ENCODE peak calls at places on chromosomes 5 and 9, in four cellular contexts. Z is ovary, P is NB4, B is fibroblast of mammary gland. Q is an unnamed sample.

GRCh38 chr9:71487046-71487445 is 281.3 kb downstream of the CEMIP2 start:
- DNase-seq in Z (no peak), P (peak), B (peak), Q (no peak)

GRCh38 chr5:107796797-107797196 is 126.1 kb upstream of the EFNA5 start:
- DNase-seq in Z (no peak), P (no peak), B (no peak), Q (no peak)

GRCh38 chr5:103522586-103522985 is 40.0 kb downstream of the NUDT12 start:
- DNase-seq in Z (no peak), P (no peak), B (peak), Q (no peak)

GRCh38 chr5:81393430-81393782 is 528 bp downstream of the ACOT12 start:
- DNase-seq in Z (no peak), P (no peak), B (no peak), Q (no peak)

GRCh38 chr5:126178521-126178920 is 244.7 kb upstream of the GRAMD2B start:
- DNase-seq in Z (no peak), P (no peak), B (peak), Q (peak)

GRCh38 chr5:150112211-150113046 is 26.1 kb upstream of the CSF1R start:
- DNase-seq in Z (peak), P (no peak), B (peak), Q (peak)

GRCh38 chr9:110546411-110546871 is 33.1 kb downstream of the SVEP1 start:
- DNase-seq in Z (no peak), P (no peak), B (peak), Q (no peak)

GRCh38 chr9:125513634-125514413 is 193.2 kb downstream of the MAPKAP1 start:
- DNase-seq in Z (peak), P (peak), B (peak), Q (peak)

GRCh38 chr9:134068742-134069535 is 1.1 kb upstream of the BRD3 start:
- DNase-seq in Z (peak), P (no peak), B (peak), Q (no peak)

GRCh38 chr5:120139039-120139438 is 325.1 kb upstream of the PRR16 start:
- DNase-seq in Z (no peak), P (peak), B (peak), Q (peak)

GRCh38 chr5:169641253-169641652 is 4.2 kb downstream of the DOCK2 start:
- DNase-seq in Z (no peak), P (no peak), B (peak), Q (no peak)

GRCh38 chr5:54525692-54526091 is 8.1 kb downstream of the SNX18 start:
- DNase-seq in Z (no peak), P (no peak), B (no peak), Q (no peak)
- H3K4me3 ChIP-seq in Z (no peak), P (no peak), B (no peak), Q (no peak)

GRCh38 chr9:96437454-96437853 is 12.5 kb upstream of the HABP4 start:
- DNase-seq in Z (no peak), P (no peak), B (no peak), Q (no peak)

GRCh38 chr9:96436456-96437126 is 13.4 kb upstream of the HABP4 start:
- DNase-seq in Z (no peak), P (no peak), B (no peak), Q (no peak)

GRCh38 chr9:96442491-96442890 is 7.5 kb upstream of the HABP4 start:
- DNase-seq in Z (no peak), P (peak), B (no peak), Q (no peak)

GRCh38 chr9:96440671-96441199 is 9.2 kb upstream of the HABP4 start:
- DNase-seq in Z (no peak), P (no peak), B (no peak), Q (no peak)

GRCh38 chr9:96441798-96442445 is 8.0 kb upstream of the HABP4 start:
- DNase-seq in Z (no peak), P (peak), B (peak), Q (no peak)
- TF ChIP-seq CTCF in Z (no peak), P (peak), B (peak), Q (peak)

GRCh38 chr9:105841562-105841961 is 147.2 kb downstream of the TMEM38B start:
- DNase-seq in Z (no peak), P (no peak), B (no peak), Q (no peak)

GRCh38 chr9:105837261-105837660 is 142.9 kb downstream of the TMEM38B start:
- DNase-seq in Z (no peak), P (no peak), B (no peak), Q (no peak)

GRCh38 chr9:105846825-105847224 is 152.5 kb downstream of the TMEM38B start:
- DNase-seq in Z (no peak), P (no peak), B (no peak), Q (no peak)

DNA sequence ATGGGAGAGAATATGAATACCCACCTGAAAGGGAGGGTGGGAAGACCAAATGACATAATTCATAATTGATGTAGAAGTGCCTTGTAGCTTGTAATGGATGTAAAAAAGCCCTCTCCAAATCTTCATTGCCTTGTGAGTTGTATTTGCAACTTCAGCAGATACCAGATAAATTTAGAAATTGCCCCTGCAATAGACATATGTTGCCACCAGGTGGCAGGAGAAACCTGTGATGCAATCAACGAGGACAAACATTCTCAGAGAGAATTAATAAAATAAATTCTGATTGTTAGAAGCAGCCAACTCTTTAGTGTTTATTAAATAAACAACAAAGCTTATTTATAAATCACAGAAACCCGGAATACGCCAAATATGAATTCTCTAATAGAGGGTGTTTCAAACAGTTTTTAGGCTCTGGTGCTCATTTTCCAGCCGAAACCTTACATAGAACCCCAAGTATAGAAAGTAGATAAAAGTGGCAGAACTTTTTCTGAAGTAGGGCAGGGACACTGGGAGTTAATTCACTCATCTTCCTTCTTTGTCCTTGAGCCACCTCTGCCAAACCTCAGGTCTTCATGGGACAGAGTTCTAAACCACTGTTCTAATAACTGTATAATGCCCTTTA is 147.8 kb downstream of the TMEM38B start:
- DNase-seq in Z (no peak), P (peak), B (peak), Q (peak)
- H3K4me3 ChIP-seq in Z (no peak), P (no peak), B (no peak), Q (no peak)

DNA sequence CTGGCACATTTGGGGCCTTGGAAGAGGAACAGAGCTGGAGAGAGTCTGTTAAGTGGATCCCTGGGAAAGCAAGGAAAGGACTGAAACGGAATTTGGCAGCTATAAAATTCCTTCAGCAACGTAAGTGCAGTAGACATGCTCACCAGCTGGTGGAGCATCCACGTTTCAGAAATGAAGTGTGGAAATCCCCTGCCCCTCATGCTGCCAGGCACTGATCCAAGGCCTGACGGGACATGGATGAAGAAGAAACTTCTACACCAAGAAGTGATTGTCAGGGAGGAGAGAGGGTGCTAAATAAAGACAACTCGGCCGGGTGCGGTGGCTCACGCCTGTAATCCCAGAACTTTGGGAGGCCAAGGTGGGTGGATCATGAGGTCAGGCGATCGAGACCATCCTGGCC is 209.3 kb downstream of the ROR2 start:
- DNase-seq in Z (peak), P (no peak), B (peak), Q (peak)
- TF ChIP-seq CTCF in Z (no peak), P (no peak), B (peak), Q (peak)

GRCh38 chr9:72577212-72577753 is 55.9 kb downstream of the TMC1 start:
- DNase-seq in Z (no peak), P (peak), B (peak), Q (no peak)
- H3K4me3 ChIP-seq in Z (no peak), P (no peak), B (no peak), Q (no peak)

GRCh38 chr9:78958887-78959286 is 612.9 kb upstream of the TLE4 start:
- DNase-seq in Z (no peak), P (peak), B (peak), Q (no peak)
- TF ChIP-seq CTCF in Z (no peak), P (peak), B (peak), Q (no peak)

GRCh38 chr9:18573157-18573556 is 99.2 kb downstream of the ADAMTSL1 start:
- DNase-seq in Z (no peak), P (no peak), B (no peak), Q (no peak)

GRCh38 chr9:18564018-18564880 is 90.3 kb downstream of the ADAMTSL1 start:
- DNase-seq in Z (no peak), P (no peak), B (no peak), Q (no peak)

GRCh38 chr9:18566125-18566524 is 92.2 kb downstream of the ADAMTSL1 start:
- DNase-seq in Z (no peak), P (no peak), B (peak), Q (peak)

GRCh38 chr9:18569941-18570630 is 96.1 kb downstream of the ADAMTSL1 start:
- DNase-seq in Z (no peak), P (no peak), B (no peak), Q (no peak)

GRCh38 chr9:18568969-18569368 is 95.0 kb downstream of the ADAMTSL1 start:
- DNase-seq in Z (no peak), P (no peak), B (peak), Q (no peak)
- H3K4me3 ChIP-seq in Z (no peak), P (no peak), B (no peak), Q (no peak)

DNA sequence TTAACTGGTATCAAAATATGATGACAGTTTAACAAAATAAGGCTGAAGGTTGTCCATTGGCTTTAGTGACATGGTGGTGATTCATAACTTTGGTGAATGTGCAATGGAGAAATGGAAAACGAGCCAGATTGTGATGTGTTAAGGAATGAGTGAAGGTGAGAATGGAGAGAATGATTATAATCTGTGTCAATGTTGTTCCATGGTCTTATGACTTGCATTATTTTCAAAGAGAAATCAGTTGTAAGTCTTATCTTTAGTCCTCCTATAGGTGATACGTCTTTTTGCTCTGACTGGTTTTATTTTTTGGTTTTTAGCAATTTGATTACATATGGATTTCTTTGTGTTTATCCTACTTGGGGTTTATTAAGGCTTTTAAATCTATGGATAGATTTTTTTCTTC is 12.7 kb downstream of the OR1L6 start:
- DNase-seq in Z (no peak), P (no peak), B (no peak), Q (no peak)
- TF ChIP-seq CTCF in Z (no peak), P (no peak), B (no peak), Q (no peak)

DNA sequence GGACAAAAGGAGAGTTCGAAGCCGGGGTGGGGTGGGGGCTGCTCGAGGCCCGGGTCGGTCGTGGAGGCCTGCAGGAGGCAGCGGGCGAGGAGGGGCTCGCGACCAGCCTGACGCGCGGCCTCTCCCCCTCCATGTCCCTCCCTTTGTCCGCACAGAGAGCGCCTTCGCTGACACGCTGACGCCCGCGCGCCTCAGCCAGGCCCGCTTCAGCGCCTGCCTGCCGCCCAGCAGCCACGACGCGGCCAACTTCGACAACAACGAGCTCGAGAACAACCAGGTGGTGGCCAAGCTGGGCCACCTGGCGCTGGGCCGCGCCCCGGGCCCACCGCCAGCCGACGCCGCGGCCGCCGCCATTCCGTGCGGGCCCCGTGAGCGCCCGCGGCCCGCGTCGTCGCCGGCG is 42.2 kb downstream of the NEURL1B start:
- DNase-seq in Z (no peak), P (no peak), B (no peak), Q (no peak)
- H3K4me3 ChIP-seq in Z (no peak), P (no peak), B (no peak), Q (no peak)

Q was measured in AG04449.